ENCODE peak calls at places on chromosomes 11 and 22, in six cellular contexts. B is T-helper 2 cell; Q is stimulated activated CD8-positive, alpha-beta memory T cell treated with anti-CD3 and anti-CD28 coated beads, Interleukin-7, amount 100 ng/mL, for 48 hours; A is T follicular helper cell; L is NCI-H2081; Y is colonic mucosa. H is an unnamed sample.

GRCh38 chr11:100863080-100863581 is 176.0 kb downstream of the ARHGAP42 start:
- DNase-seq in L (no peak), Y (no peak), Q (no peak), A (no peak), B (no peak), H (no peak)

GRCh38 chr11:118878187-118878586 is 5.5 kb upstream of the CXCR5 start:
- DNase-seq in B (no peak), Y (no peak), L (no peak), Q (peak), A (no peak), H (no peak)

GRCh38 chr11:64754919-64755662 is 4.7 kb downstream of the PYGM start:
- DNase-seq in A (no peak), L (no peak), Y (no peak), B (no peak), Q (no peak), H (no peak)

GRCh38 chr22:22753526-22754267 is 109.3 kb downstream of the GGTLC2 start:
- DNase-seq in B (peak), A (peak), L (peak), Q (peak), Y (peak), H (no peak)

GRCh38 chr11:15765530-15765929 is 590.8 kb downstream of the SOX6 start:
- DNase-seq in Y (no peak), L (no peak), A (no peak), Q (no peak), B (no peak), H (no peak)

GRCh38 chr11:128568166-128568778 is 19.1 kb downstream of the ETS1 start:
- DNase-seq in Q (no peak), L (no peak), Y (no peak), B (no peak), A (no peak), H (no peak)

GRCh38 chr11:101470881-101471535 is 112.8 kb downstream of the TRPC6 start:
- DNase-seq in A (no peak), Q (no peak), Y (no peak), L (no peak), B (no peak), H (no peak)

GRCh38 chr22:22460635-22461034 is 47.9 kb downstream of the ZNF280B start:
- DNase-seq in A (no peak), Q (no peak), L (no peak), B (no peak), Y (no peak), H (no peak)

GRCh38 chr22:29302681-29303465 is 3.6 kb upstream of the GAS2L1 start:
- DNase-seq in B (no peak), Y (no peak), A (no peak), L (no peak), Q (no peak), H (no peak)

GRCh38 chr11:57055780-57056179 is 67.1 kb downstream of the OR5AK2 start:
- DNase-seq in Q (no peak), A (no peak), L (no peak), B (no peak), Y (no peak), H (no peak)

GRCh38 chr22:37930952-37931440 is 22.4 kb downstream of the C22orf23 start:
- DNase-seq in B (no peak), L (no peak), Q (no peak), A (no peak), Y (no peak), H (no peak)

GRCh38 chr11:15159085-15159484 is 44.4 kb downstream of the INSC start:
- DNase-seq in A (no peak), B (no peak), Y (peak), L (no peak), Q (no peak), H (no peak)

GRCh38 chr11:60761436-60762190 is 4.9 kb downstream of the MS4A15 start:
- DNase-seq in Y (no peak), A (no peak), Q (no peak), L (peak), B (no peak), H (no peak)

GRCh38 chr11:8721740-8722139 is 39.1 kb downstream of the RPL27A start:
- DNase-seq in Y (no peak), B (no peak), Q (no peak), A (no peak), L (no peak), H (no peak)

GRCh38 chr11:65353900-65354264 is 669 bp upstream of the TIGD3 start:
- DNase-seq in Q (no peak), B (no peak), L (no peak), Y (no peak), A (no peak), H (no peak)

GRCh38 chr11:10208045-10208674 is 85.9 kb downstream of the SBF2 start:
- DNase-seq in Y (no peak), L (peak), A (no peak), Q (no peak), B (no peak), H (no peak)

GRCh38 chr11:126477526-126478275 is 122.2 kb downstream of the ST3GAL4 start:
- DNase-seq in Y (no peak), Q (peak), A (no peak), L (no peak), B (no peak), H (no peak)

GRCh38 chr11:64060861-64061444 is 25.2 kb downstream of the FLRT1 start:
- DNase-seq in A (peak), L (peak), Y (peak), B (peak), Q (peak), H (no peak)

GRCh38 chr22:19066531-19067271 is 55.5 kb downstream of the DGCR2 start:
- DNase-seq in Y (no peak), L (no peak), B (no peak), Q (no peak), A (no peak), H (no peak)

GRCh38 chr22:43925433-43926348 is 2.1 kb downstream of the PNPLA3 start:
- DNase-seq in B (no peak), Y (no peak), A (no peak), L (peak), Q (no peak), H (no peak)

GRCh38 chr22:50687829-50688228 is 15.2 kb downstream of the SHANK3 start:
- DNase-seq in L (no peak), Y (peak), A (no peak), B (no peak), Q (no peak), H (no peak)

GRCh38 chr22:35541254-35541748 is 670 bp downstream of the RASD2 start:
- DNase-seq in Q (no peak), A (no peak), B (no peak), L (no peak), Y (no peak), H (no peak)

GRCh38 chr11:686451-687243 is 8.4 kb downstream of the DEAF1 start:
- DNase-seq in Q (no peak), B (no peak), L (no peak), Y (no peak), A (no peak), H (no peak)

GRCh38 chr11:17489729-17490128 is 13.1 kb upstream of the ABCC8 start:
- DNase-seq in L (no peak), A (no peak), Y (no peak), B (no peak), Q (no peak), H (no peak)

GRCh38 chr22:36871669-36872081 is 10.9 kb downstream of the NCF4 start:
- DNase-seq in Q (no peak), A (no peak), L (no peak), B (no peak), Y (no peak), H (no peak)

GRCh38 chr22:27090595-27090994 is 433.2 kb downstream of the MIAT start:
- DNase-seq in Q (no peak), L (no peak), Y (no peak), B (no peak), A (no peak), H (no peak)

GRCh38 chr22:49368221-49368975 is 459.3 kb downstream of the BRD1 start:
- DNase-seq in Q (no peak), B (no peak), L (no peak), Y (peak), A (no peak), H (no peak)

GRCh38 chr11:15747671-15748070 is 608.7 kb downstream of the SOX6 start:
- DNase-seq in Y (no peak), B (no peak), A (no peak), Q (no peak), L (no peak), H (no peak)

GRCh38 chr11:133508448-133508847 is 23.9 kb downstream of the OPCML start:
- DNase-seq in A (no peak), Y (no peak), B (no peak), Q (no peak), L (no peak), H (no peak)

GRCh38 chr22:30079952-30080533 is at the start of gene HORMAD2:
- DNase-seq in Y (no peak), A (no peak), L (no peak), B (no peak), Q (no peak), H (no peak)

GRCh38 chr11:34728609-34729008 is 107.7 kb downstream of the EHF start:
- DNase-seq in B (no peak), Y (no peak), L (no peak), A (no peak), Q (no peak), H (no peak)

GRCh38 chr22:17501679-17502285 is 61.5 kb upstream of the SLC25A18 start:
- DNase-seq in Q (no peak), B (no peak), A (peak), Y (peak), L (peak), H (no peak)

GRCh38 chr22:36977401-36977861 is 41.8 kb downstream of the TST start:
- DNase-seq in L (peak), A (peak), Y (peak), Q (peak), B (peak), H (no peak)

GRCh38 chr11:43366597-43367121 is 7.9 kb downstream of the TTC17 start:
- DNase-seq in A (no peak), Q (no peak), B (no peak), Y (no peak), L (no peak), H (no peak)

GRCh38 chr22:44384981-44385610 is 72.3 kb upstream of the SHISAL1 start:
- DNase-seq in A (no peak), Y (no peak), B (no peak), L (no peak), Q (no peak), H (no peak)

GRCh38 chr22:28560005-28560742 is 119.5 kb downstream of the TTC28 start:
- DNase-seq in B (no peak), A (no peak), Q (no peak), Y (no peak), L (no peak), H (no peak)

GRCh38 chr11:16791494-16791961 is 53.1 kb downstream of the C11orf58 start:
- DNase-seq in Y (no peak), B (no peak), Q (peak), A (no peak), L (no peak), H (no peak)

GRCh38 chr11:121810291-121810690 is 305.7 kb downstream of the BLID start:
- DNase-seq in Y (no peak), Q (no peak), A (no peak), L (no peak), B (no peak), H (no peak)

GRCh38 chr11:1055109-1055703 is 18.7 kb upstream of the MUC6 start:
- DNase-seq in L (no peak), Q (no peak), Y (no peak), B (peak), A (no peak), H (no peak)